ENCODE peak calls at places on chromosomes 3 and 15, in nine cellular contexts. H, K, S, L, W, B, X, A and E are unnamed samples.

GRCh38 chr3:136078421-136079364 is 113.2 kb downstream of the PPP2R3A start:
- DNase-seq in W (peak), K (peak), S (no peak), X (no peak), H (peak), A (peak), B (no peak), L (no peak), E (no peak)

GRCh38 chr3:38108649-38109579 is 28.0 kb downstream of the ACAA1 start:
- DNase-seq in A (no peak), L (no peak), W (no peak), X (no peak), S (no peak), K (no peak), H (no peak), B (no peak), E (no peak)

GRCh38 chr3:149342413-149343340 is 9.2 kb upstream of the TM4SF18 start:
- DNase-seq in A (no peak), L (no peak), S (no peak), W (no peak), K (peak), X (no peak), H (no peak), B (peak), E (no peak)

GRCh38 chr3:153959321-153959717 is 161.9 kb upstream of the ARHGEF26 start:
- DNase-seq in W (no peak), H (no peak), X (no peak), S (no peak), L (no peak), A (no peak), B (no peak), K (no peak), E (no peak)

GRCh38 chr15:78077860-78078187 is 313 bp upstream of the TBC1D2B start:
- DNase-seq in S (no peak), X (no peak), A (no peak), H (no peak), L (no peak), B (no peak), K (peak), W (no peak), E (no peak)

GRCh38 chr15:82021992-82022391 is 23.8 kb downstream of the MEX3B start:
- DNase-seq in B (no peak), K (peak), A (peak), X (no peak), W (no peak), H (no peak), L (no peak), S (no peak), E (no peak)

GRCh38 chr3:68972358-68972979 is 40.1 kb upstream of the TAFA4 start:
- DNase-seq in K (peak), W (peak), B (peak), L (peak), S (peak), A (peak), H (peak), X (peak), E (peak)

GRCh38 chr3:57959407-57960173 is 48.6 kb upstream of the FLNB start:
- DNase-seq in K (peak), H (no peak), B (peak), L (no peak), S (no peak), X (no peak), A (no peak), W (no peak), E (no peak)

GRCh38 chr3:113890256-113890900 is 51.8 kb downstream of the GRAMD1C start:
- DNase-seq in B (peak), K (no peak), L (no peak), S (peak), A (no peak), X (no peak), H (no peak), W (no peak), E (peak)

GRCh38 chr3:4950351-4950784 is 28.9 kb upstream of the BHLHE40 start:
- DNase-seq in L (no peak), B (no peak), S (no peak), K (no peak), X (no peak), W (no peak), A (no peak), H (no peak), E (no peak)

GRCh38 chr15:69200773-69201745 is 40.6 kb downstream of the GLCE start:
- DNase-seq in B (no peak), X (no peak), H (no peak), K (no peak), W (peak), L (no peak), A (no peak), S (no peak), E (no peak)

GRCh38 chr3:155184027-155184426 is 103.9 kb downstream of the MME start:
- DNase-seq in B (no peak), S (no peak), K (no peak), X (no peak), L (no peak), A (no peak), W (no peak), H (no peak), E (no peak)

GRCh38 chr3:105502333-105502732 is 135.6 kb downstream of the ALCAM start:
- DNase-seq in W (no peak), L (no peak), A (no peak), X (no peak), H (no peak), K (no peak), S (no peak), B (no peak), E (no peak)